ENCODE peak calls at places on chromosomes 16 and 17, in eight cellular contexts. K is endodermal cell, Y is GM23248, W is GM23338, I is osteoblast, L is brain microvascular endothelial cell, Q is IMR-90, X is endothelial cell of umbilical vein. F is an unnamed sample.

GRCh38 chr17:30351730-30352129 is 17.9 kb upstream of the TMIGD1 start:
- DNase-seq in K (no peak), Y (no peak), W (no peak), I (no peak), L (no peak), Q (no peak), X (no peak), F (no peak)

GRCh38 chr16:85641776-85642176 is 28.7 kb downstream of the GSE1 start:
- DNase-seq in K (no peak), Y (peak; percentile 64), W (no peak), I (peak; percentile 94), L (peak; percentile 3), Q (no peak), X (no peak), F (no peak)

GRCh38 chr17:11610999-11611566 is 12.8 kb downstream of the DNAH9 start:
- DNase-seq in K (peak; percentile 53), Y (no peak), W (no peak), I (no peak), L (no peak), Q (no peak), X (no peak), F (no peak)

GRCh38 chr17:6231886-6232767 is 161.9 kb downstream of the WSCD1 start:
- DNase-seq in K (peak; percentile 51), Y (no peak), W (peak; percentile 22), I (peak; percentile 88), L (no peak), Q (no peak), X (peak; percentile 53), F (no peak)

GRCh38 chr17:45371414-45372324 is 54.8 kb upstream of the MAP3K14 start:
- DNase-seq in K (peak; percentile 99), Y (peak; percentile 98), W (peak; percentile 95), I (peak; percentile 99), L (peak; percentile 94), Q (peak; percentile 96), X (peak; percentile 93), F (no peak)

GRCh38 chr17:2689411-2690164 is 22.0 kb downstream of the CLUH start:
- DNase-seq in K (peak; percentile 58), Y (no peak), W (no peak), I (peak; percentile 82), L (no peak), Q (no peak), X (no peak), F (no peak)

GRCh38 chr16:30924797-30925645 is 1.6 kb downstream of the FBXL19 start:
- DNase-seq in K (peak; percentile 43), Y (peak; percentile 24), W (no peak), I (peak; percentile 89), L (no peak), Q (no peak), X (no peak), F (no peak)

GRCh38 chr16:68197250-68197649 is 38.7 kb downstream of the ESRP2 start:
- DNase-seq in K (no peak), Y (peak; percentile 59), W (no peak), I (no peak), L (peak; percentile 45), Q (peak; percentile 40), X (no peak), F (no peak)

GRCh38 chr16:50448522-50448921 is 79.7 kb upstream of the BRD7 start:
- DNase-seq in K (peak; percentile 87), Y (no peak), W (peak; percentile 80), I (no peak), L (no peak), Q (no peak), X (no peak), F (no peak)

GRCh38 chr17:52636443-52636842 is 477.9 kb upstream of the CA10 start:
- DNase-seq in K (no peak), Y (no peak), W (no peak), I (no peak), L (no peak), Q (no peak), X (no peak), F (no peak)

GRCh38 chr16:4386951-4387565 is 15.4 kb downstream of the VASN start:
- DNase-seq in K (peak; percentile 33), Y (peak; percentile 57), W (no peak), I (peak; percentile 94), L (no peak), Q (no peak), X (no peak), F (no peak)

GRCh38 chr17:57565119-57565635 is 179.9 kb downstream of the CCDC182 start:
- DNase-seq in K (no peak), Y (no peak), W (no peak), I (no peak), L (no peak), Q (no peak), X (no peak), F (no peak)

GRCh38 chr16:29806096-29806579 is at the start of gene MAZ:
- DNase-seq in K (no peak), Y (no peak), W (no peak), I (no peak), L (no peak), Q (peak; percentile 91), X (no peak), F (no peak)

GRCh38 chr16:8740775-8741355 is 56.6 kb downstream of the TMEM186 start:
- DNase-seq in K (peak; percentile 7), Y (no peak), W (no peak), I (no peak), L (no peak), Q (no peak), X (no peak), F (no peak)

GRCh38 chr17:37082461-37082860 is 133.7 kb downstream of the AATF start:
- DNase-seq in K (peak; percentile 71), Y (no peak), W (peak; percentile 57), I (no peak), L (no peak), Q (no peak), X (no peak), F (no peak)

DNA sequence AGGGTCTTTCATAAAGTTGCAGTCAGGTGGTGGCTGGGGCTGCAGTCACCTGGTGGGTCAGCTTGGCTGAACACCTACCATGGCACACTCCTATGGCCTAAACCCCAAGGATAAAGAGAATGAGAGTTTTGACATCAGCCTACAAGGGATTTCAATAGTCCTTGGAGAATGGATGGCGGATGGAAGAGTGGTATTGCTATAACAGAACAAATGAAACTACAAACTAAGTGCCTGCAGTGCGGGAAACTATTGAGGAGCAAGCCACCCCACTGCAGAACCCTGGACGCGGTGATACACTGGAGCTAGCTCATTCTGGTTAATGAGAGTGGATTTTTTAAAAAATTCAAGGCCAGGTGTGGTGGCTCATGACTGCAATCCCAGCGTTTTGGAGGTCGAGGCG is 3.0 kb upstream of the PRPSAP2 start:
- DNase-seq in K (peak; percentile 20), Y (no peak), W (no peak), I (no peak), L (no peak), Q (no peak), X (no peak), F (no peak)
- H3K4me3 ChIP-seq in K (peak overlapping the region; percentile 84), Y (peak overlapping the region; percentile 89), W (peak overlapping the region; percentile 54), I (no peak overlapping the region), L (no peak overlapping the region), Q (no peak overlapping the region), X (no peak overlapping the region), F (no peak overlapping the region)

GRCh38 chr17:35616506-35616905 is 29.4 kb downstream of the AP2B1 start:
- DNase-seq in K (no peak), Y (no peak), W (no peak), I (no peak), L (no peak), Q (no peak), X (no peak), F (no peak)

GRCh38 chr17:35614835-35615234 is 27.7 kb downstream of the AP2B1 start:
- DNase-seq in K (no peak), Y (no peak), W (no peak), I (no peak), L (no peak), Q (no peak), X (no peak), F (no peak)

GRCh38 chr17:35618628-35619027 is 31.5 kb downstream of the AP2B1 start:
- DNase-seq in K (no peak), Y (no peak), W (no peak), I (no peak), L (no peak), Q (no peak), X (no peak), F (no peak)

GRCh38 chr17:35621768-35622167 is 34.6 kb downstream of the AP2B1 start:
- DNase-seq in K (no peak), Y (no peak), W (no peak), I (no peak), L (no peak), Q (no peak), X (no peak), F (no peak)

DNA sequence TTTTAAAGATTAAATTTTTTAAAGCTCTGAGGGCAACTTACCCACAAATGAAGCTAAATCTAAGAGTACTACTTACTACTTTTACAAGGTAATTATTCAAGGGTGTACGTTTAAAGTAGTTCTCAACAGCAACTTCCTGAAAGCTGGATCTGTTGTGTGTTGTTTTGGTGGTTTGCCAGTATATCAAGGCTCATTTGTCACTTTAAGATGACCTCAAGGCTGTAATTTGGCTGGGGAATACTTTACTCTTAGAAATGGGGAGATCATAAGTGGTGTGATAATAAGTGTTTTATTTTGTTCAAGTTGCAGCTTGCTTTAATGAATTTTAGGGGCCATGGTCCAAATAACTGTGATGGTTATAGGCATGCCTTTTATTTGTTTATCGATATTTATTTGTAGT is 30.4 kb downstream of the AP2B1 start:
- DNase-seq in K (no peak), Y (no peak), W (no peak), I (no peak), L (no peak), Q (no peak), X (peak; percentile 19), F (no peak)
- H3K36me3 ChIP-seq in K (peaks cover 68% of the 10 kb centered on the region), Y (peaks cover 6% of the 10 kb centered on the region), W (no peaks in the 10 kb centered on the region), I (peaks cover 17% of the 10 kb centered on the region), L (peaks cover 14% of the 10 kb centered on the region), Q (peaks cover 10% of the 10 kb centered on the region), X (no peaks in the 10 kb centered on the region), F (peaks cover 6% of the 10 kb centered on the region)

GRCh38 chr17:16974569-16975265 is 2.8 kb upstream of the TNFRSF13B start:
- DNase-seq in K (peak; percentile 21), Y (no peak), W (no peak), I (no peak), L (no peak), Q (no peak), X (no peak), F (no peak)

GRCh38 chr17:16971458-16972338 is at the start of gene TNFRSF13B:
- DNase-seq in K (peak; percentile 42), Y (no peak), W (no peak), I (no peak), L (no peak), Q (no peak), X (no peak), F (no peak)

GRCh38 chr17:16973760-16974540 is 2.0 kb upstream of the TNFRSF13B start:
- DNase-seq in K (peak; percentile 34), Y (no peak), W (no peak), I (no peak), L (no peak), Q (no peak), X (no peak), F (no peak)

GRCh38 chr17:16969931-16970906 is 1.7 kb downstream of the TNFRSF13B start:
- DNase-seq in K (peak; percentile 40), Y (no peak), W (no peak), I (no peak), L (no peak), Q (no peak), X (no peak), F (no peak)

GRCh38 chr17:16972346-16972745 is 428 bp upstream of the TNFRSF13B start:
- DNase-seq in K (peak; percentile 37), Y (no peak), W (no peak), I (peak; percentile 51), L (no peak), Q (no peak), X (no peak), F (no peak)
- H3K27ac ChIP-seq in K (no peak overlapping the region), Y (no peak overlapping the region), W (no peak overlapping the region), I (no peak overlapping the region), L (no peak overlapping the region), Q (no peak overlapping the region), X (no peak overlapping the region), F (no peak overlapping the region)

GRCh38 chr17:76869209-76869877 is 1.1 kb downstream of the MGAT5B start:
- DNase-seq in K (peak; percentile 84), Y (no peak), W (peak; percentile 66), I (peak; percentile 58), L (no peak), Q (no peak), X (no peak), F (no peak)
- H3K4me3 ChIP-seq in K (peak overlapping the region; percentile 49), Y (no peak overlapping the region), W (peak overlapping the region; percentile 68), I (no peak overlapping the region), L (peak overlapping the region; percentile 24), Q (no peak overlapping the region), X (no peak overlapping the region), F (peak overlapping the region; percentile 35)